ENCODE peak calls at places on chromosomes 16 and 17, in nine cellular contexts. X is MM.1S; B is endothelial cell of umbilical vein; R is cardiac muscle cell; P is tibial nerve; G is mesendoderm; Y is CD8-positive, alpha-beta T cell; J is psoas muscle; Z is heart right ventricle. L is an unnamed sample.

GRCh38 chr17:34117811-34118210 is 137.3 kb upstream of the CCL2 start:
- DNase-seq in R (no peak), X (no peak), Z (no peak), Y (no peak), J (no peak), P (no peak), G (peak; percentile 58), B (no peak), L (no peak)

GRCh38 chr17:18259621-18260331 is 686 bp upstream of the MIEF2 start:
- DNase-seq in B (no peak), X (no peak), J (no peak), P (no peak), G (peak; percentile 78), R (no peak), Y (no peak), Z (no peak), L (no peak)

GRCh38 chr17:64706224-64707076 is 44.3 kb upstream of the SMURF2 start:
- DNase-seq in B (no peak), J (no peak), R (no peak), P (no peak), Z (no peak), Y (no peak), G (peak; percentile 19), X (no peak), L (no peak)

GRCh38 chr16:20873331-20873730 is 26.8 kb downstream of the DCUN1D3 start:
- DNase-seq in J (no peak), B (no peak), Y (no peak), X (no peak), G (peak; percentile 76), R (no peak), Z (no peak), P (no peak), L (no peak)

GRCh38 chr16:63496282-63496681 is 1460.0 kb upstream of the CDH8 start:
- DNase-seq in Z (no peak), Y (no peak), G (no peak), J (no peak), R (no peak), B (no peak), P (no peak), X (no peak), L (no peak)

GRCh38 chr17:50055426-50056216 is at the start of gene ITGA3:
- DNase-seq in X (peak; percentile 86), G (peak; percentile 94), Z (peak; percentile 78), J (peak; percentile 76), R (peak; percentile 89), Y (peak; percentile 72), B (peak; percentile 80), P (no peak), L (peak; percentile 73)

GRCh38 chr17:38982858-38983746 is 15.9 kb upstream of the FBXO47 start:
- DNase-seq in G (peak; percentile 70), B (peak; percentile 74), R (peak; percentile 79), X (peak; percentile 66), J (no peak), Z (no peak), Y (peak; percentile 61), P (no peak), L (peak; percentile 48)

GRCh38 chr17:31275126-31275525 is 21.9 kb downstream of the OMG start:
- DNase-seq in P (no peak), J (no peak), B (no peak), X (no peak), Y (no peak), R (no peak), Z (no peak), G (no peak), L (no peak)

GRCh38 chr17:76529643-76530488 is 7.6 kb downstream of the CYGB start:
- DNase-seq in X (no peak), R (peak; percentile 49), J (peak; percentile 89), B (peak; percentile 30), Z (peak; percentile 93), G (no peak), Y (no peak), P (peak; percentile 84), L (no peak)

GRCh38 chr16:87757841-87758426 is 7.9 kb downstream of the KLHDC4 start:
- DNase-seq in P (no peak), B (no peak), J (no peak), Z (no peak), G (no peak), R (no peak), Y (no peak), X (no peak), L (no peak)

GRCh38 chr17:51258756-51259573 is 884 bp downstream of the MBTD1 start:
- DNase-seq in B (peak; percentile 34), R (peak; percentile 59), P (no peak), X (no peak), J (peak; percentile 21), G (peak; percentile 58), Z (peak; percentile 21), Y (no peak), L (no peak)

GRCh38 chr16:70453891-70454220 is 539 bp upstream of the FCSK start:
- DNase-seq in X (no peak), Y (no peak), P (no peak), J (no peak), G (peak; percentile 84), B (no peak), Z (no peak), R (no peak), L (no peak)

GRCh38 chr17:57875109-57876022 is 25.5 kb upstream of the MRPS23 start:
- DNase-seq in G (peak; percentile 98), J (peak; percentile 87), X (peak; percentile 88), R (peak; percentile 60), Y (no peak), B (peak; percentile 98), P (peak; percentile 68), Z (peak; percentile 80), L (peak; percentile 83)

GRCh38 chr17:54944796-54945195 is 23.7 kb downstream of the COX11 start:
- DNase-seq in P (no peak), B (no peak), G (no peak), R (no peak), X (no peak), Z (no peak), J (no peak), Y (no peak), L (no peak)

GRCh38 chr16:73093146-73094144 is 45.5 kb upstream of the ZFHX3 start:
- DNase-seq in Y (no peak), J (peak; percentile 25), Z (no peak), X (no peak), P (no peak), B (peak; percentile 87), G (no peak), R (no peak), L (no peak)

GRCh38 chr17:56314026-56314425 is 160.8 kb downstream of the ANKFN1 start:
- DNase-seq in Y (no peak), G (no peak), Z (no peak), P (no peak), X (no peak), B (no peak), R (no peak), J (no peak), L (no peak)

GRCh38 chr17:83012161-83012800 is 67.1 kb upstream of the METRNL start:
- DNase-seq in B (no peak), R (no peak), G (no peak), J (no peak), Y (no peak), Z (no peak), X (no peak), P (no peak), L (no peak)
- H3K4me3 ChIP-seq in B (no peak overlapping the region), R (no peak overlapping the region), G (no peak overlapping the region), J (no peak overlapping the region), Y (no peak overlapping the region), Z (no peak overlapping the region), X (no peak overlapping the region), P (no peak overlapping the region), L (no peak overlapping the region)

DNA sequence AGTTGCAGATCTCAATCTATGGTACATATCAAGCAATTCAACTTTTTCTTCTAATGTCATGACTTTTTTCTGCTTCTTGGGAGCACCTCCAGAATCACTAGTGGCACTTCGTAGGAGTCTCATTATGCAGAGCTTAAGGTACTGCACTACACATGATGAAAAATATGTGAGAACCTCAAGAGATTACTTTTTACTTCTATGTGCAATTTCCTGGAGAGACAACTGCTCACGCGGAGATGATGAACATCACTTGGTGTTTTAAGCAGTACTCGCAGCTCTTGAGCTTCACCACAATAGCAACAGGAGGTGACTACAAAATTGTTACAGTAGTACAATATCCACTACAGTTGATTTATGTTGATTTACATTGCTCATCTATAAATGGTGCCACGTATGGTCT is 79.7 kb downstream of the MRTFB start:
- DNase-seq in Y (no peak), X (no peak), G (no peak), J (no peak), B (no peak), R (no peak), Z (no peak), P (no peak), L (no peak)
- H3K27ac ChIP-seq in Y (no peak overlapping the region), X (no peak overlapping the region), G (no peak overlapping the region), J (no peak overlapping the region), B (no peak overlapping the region), R (no peak overlapping the region), Z (no peak overlapping the region), P (no peak overlapping the region), L (no peak overlapping the region)

GRCh38 chr16:56198755-56199114 is 7.4 kb downstream of the GNAO1 start:
- DNase-seq in R (no peak), X (no peak), P (no peak), Z (no peak), Y (no peak), B (no peak), J (no peak), G (no peak), L (no peak)

GRCh38 chr16:56196381-56196780 is 5.1 kb downstream of the GNAO1 start:
- DNase-seq in X (no peak), B (no peak), Z (no peak), P (no peak), J (no peak), R (no peak), G (no peak), Y (no peak), L (no peak)

GRCh38 chr16:56198044-56198754 is 6.9 kb downstream of the GNAO1 start:
- DNase-seq in B (no peak), P (no peak), Y (no peak), G (no peak), J (no peak), R (no peak), X (no peak), Z (no peak), L (no peak)

GRCh38 chr16:56199164-56199563 is 7.9 kb downstream of the GNAO1 start:
- DNase-seq in R (no peak), Z (no peak), B (no peak), X (no peak), G (no peak), J (no peak), Y (no peak), P (no peak), L (no peak)

GRCh38 chr16:56197227-56197992 is 6.1 kb downstream of the GNAO1 start:
- DNase-seq in G (no peak), B (no peak), R (no peak), P (no peak), Z (no peak), X (no peak), J (no peak), Y (no peak), L (no peak)
- H3K27me3 ChIP-seq in G (peaks cover 8% of the 10 kb centered on the region), B (peaks cover 31% of the 10 kb centered on the region), R (peaks cover 18% of the 10 kb centered on the region), P (no peaks in the 10 kb centered on the region), Z (no peaks in the 10 kb centered on the region), X (peaks cover 37% of the 10 kb centered on the region), J (peaks cover 7% of the 10 kb centered on the region), Y (peaks cover 13% of the 10 kb centered on the region), L (no peaks in the 10 kb centered on the region)

DNA sequence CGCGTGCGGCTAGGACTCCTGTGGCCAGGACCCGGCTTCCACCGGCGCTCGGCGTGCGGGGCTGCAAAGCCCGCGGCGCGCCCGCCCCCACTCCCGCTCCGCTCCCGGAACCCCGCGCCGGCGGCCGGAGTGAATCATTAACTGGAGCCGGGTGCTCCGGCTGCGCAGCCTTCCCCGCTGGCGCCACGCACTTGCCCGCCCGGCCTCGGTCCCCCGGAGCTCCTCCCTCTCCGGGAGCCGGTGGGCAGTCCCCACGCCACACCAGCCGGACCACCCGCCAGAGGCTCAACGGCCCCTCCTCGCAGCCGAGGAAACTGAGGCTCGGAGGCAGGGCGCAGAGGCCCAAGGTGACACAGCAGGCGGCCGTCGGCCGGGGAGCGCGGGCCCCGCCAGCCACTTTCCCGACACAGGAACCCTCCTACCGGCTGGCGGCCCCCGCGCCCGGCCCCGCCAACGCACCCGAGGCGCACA is 580 bp downstream of the BCAR1 start:
- DNase-seq in G (no peak), P (no peak), X (no peak), B (no peak), Y (no peak), R (peak; percentile 54), Z (peak; percentile 50), J (peak; percentile 57), L (no peak)
- H3K4me3 ChIP-seq in G (peak overlapping the region; percentile 79), P (peak overlapping the region; percentile 49), X (no peak overlapping the region), B (peak overlapping the region; percentile 83), Y (no peak overlapping the region), R (peak overlapping the region; percentile 67), Z (peak overlapping the region; percentile 86), J (peak overlapping the region; percentile 78), L (peak overlapping the region; percentile 84)